ENCODE peak calls at places on chromosomes 12 and 14, in five cellular contexts. P, A, T, J and L are unnamed samples.
A peak's percentile ranks its signal among the peaks of the same experiment; 100 is the strongest.

GRCh38 chr12:71752887-71753286 is 1.8 kb upstream of the RAB21 start:
- DNase-seq in P (no peak), A (no peak), T (no peak), J (no peak), L (no peak)

GRCh38 chr14:81429028-81429427 is 28.9 kb upstream of the STON2 start:
- DNase-seq in P (no peak), A (no peak), T (no peak), J (no peak), L (no peak)

GRCh38 chr14:70907172-70907995 is at the start of gene PCNX1:
- DNase-seq in P (peak; percentile 93), A (peak; percentile 90), T (peak; percentile 92), J (peak; percentile 79), L (peak; percentile 69)

GRCh38 chr14:25049127-25049558 is 804 bp downstream of the STXBP6 start:
- DNase-seq in P (no peak), A (no peak), T (peak; percentile 46), J (no peak), L (no peak)

GRCh38 chr12:104519190-104519857 is 62.6 kb downstream of the CHST11 start:
- DNase-seq in P (no peak), A (no peak), T (no peak), J (peak; percentile 34), L (no peak)

GRCh38 chr14:48193893-48194292 is 518.5 kb upstream of the MDGA2 start:
- DNase-seq in P (no peak), A (no peak), T (no peak), J (no peak), L (no peak)

GRCh38 chr12:56300644-56301464 is 724 bp upstream of the CS start:
- DNase-seq in P (peak; percentile 16), A (no peak), T (no peak), J (no peak), L (peak; percentile 17)

GRCh38 chr12:93616584-93617101 is 44.2 kb downstream of the SOCS2 start:
- DNase-seq in P (peak; percentile 75), A (no peak), T (no peak), J (no peak), L (no peak)

GRCh38 chr14:68924392-68925158 is 54.5 kb downstream of the ACTN1 start:
- DNase-seq in P (peak; percentile 85), A (no peak), T (no peak), J (no peak), L (no peak)

GRCh38 chr12:40945772-40946171 is 242.3 kb upstream of the PDZRN4 start:
- DNase-seq in P (no peak), A (no peak), T (no peak), J (no peak), L (peak; percentile 19)

GRCh38 chr14:21039059-21039422 is 3.1 kb upstream of the RNASE7 start:
- DNase-seq in P (peak; percentile 82), A (no peak), T (peak; percentile 95), J (no peak), L (no peak)

GRCh38 chr12:39227218-39227617 is 215.7 kb downstream of the KIF21A start:
- DNase-seq in P (no peak), A (no peak), T (no peak), J (no peak), L (no peak)

GRCh38 chr12:115338566-115339294 is 654.8 kb upstream of the TBX3 start:
- DNase-seq in P (peak; percentile 30), A (no peak), T (no peak), J (no peak), L (no peak)

GRCh38 chr12:123907021-123907420 is 65.6 kb downstream of the CCDC92 start:
- DNase-seq in P (no peak), A (no peak), T (no peak), J (no peak), L (no peak)

GRCh38 chr12:94507455-94507854 is 47.8 kb upstream of the CEP83 start:
- DNase-seq in P (peak; percentile 4), A (no peak), T (no peak), J (no peak), L (no peak)

GRCh38 chr14:30624132-30624423 is 2.0 kb downstream of the SCFD1 start:
- DNase-seq in P (no peak), A (no peak), T (no peak), J (no peak), L (no peak)

GRCh38 chr14:25150934-25151790 is 101.2 kb upstream of the STXBP6 start:
- DNase-seq in P (peak; percentile 57), A (peak; percentile 40), T (no peak), J (no peak), L (peak; percentile 42)

GRCh38 chr12:1360812-1361211 is 233.6 kb downstream of the FBXL14 start:
- DNase-seq in P (peak; percentile 69), A (no peak), T (no peak), J (no peak), L (no peak)

GRCh38 chr12:106883421-106883820 is 72.3 kb upstream of the TMEM263 start:
- DNase-seq in P (no peak), A (no peak), T (no peak), J (no peak), L (no peak)

GRCh38 chr12:25965682-25966081 is 7.2 kb downstream of the RASSF8 start:
- DNase-seq in P (no peak), A (no peak), T (no peak), J (no peak), L (no peak)

GRCh38 chr14:30180219-30180618 is 252.6 kb upstream of the PRKD1 start:
- DNase-seq in P (no peak), A (no peak), T (no peak), J (no peak), L (no peak)

GRCh38 chr14:75453817-75454434 is 26.1 kb downstream of the JDP2 start:
- DNase-seq in P (peak; percentile 37), A (no peak), T (no peak), J (no peak), L (peak; percentile 18)